ENCODE peak calls at places on chromosome 4, in five cellular contexts. C is breast epithelium; I is NT2/D1; X is stomach; T is CD8-positive, alpha-beta T cell. F is an unnamed sample. For H3K4me1, the result is how much of the 10 kb centered on the place peaks cover.

GRCh38 chr4:75434105-75434504 is 80.1 kb downstream of the RCHY1 start:
- DNase-seq in C (no peak), T (no peak), X (no peak), I (no peak), F (no peak)

GRCh38 chr4:100060765-100061416 is 110.8 kb upstream of the H2AZ1 start:
- DNase-seq in I (no peak), X (no peak), C (no peak), T (no peak), F (no peak)

GRCh38 chr4:123924536-123924935 is 527.9 kb downstream of the SPRY1 start:
- DNase-seq in T (no peak), X (no peak), I (no peak), C (no peak), F (no peak)

GRCh38 chr4:91114386-91114785 is 987.2 kb downstream of the CCSER1 start:
- DNase-seq in X (no peak), C (no peak), I (no peak), T (no peak), F (no peak)

GRCh38 chr4:105978684-105979296 is 83.5 kb downstream of the NPNT start:
- DNase-seq in I (no peak), C (no peak), X (no peak), T (no peak), F (no peak)

GRCh38 chr4:115110191-115111166 is 2.9 kb downstream of the NDST4 start:
- DNase-seq in C (no peak), I (no peak), T (no peak), X (no peak), F (no peak)

GRCh38 chr4:1194028-1194900 is 21.9 kb upstream of the SPON2 start:
- DNase-seq in I (no peak), T (no peak), C (peak), X (peak), F (no peak)

GRCh38 chr4:147060171-147060931 is 114.7 kb upstream of the TTC29 start:
- DNase-seq in X (no peak), I (no peak), C (no peak), T (no peak), F (no peak)

GRCh38 chr4:158461336-158461735 is 60.3 kb upstream of the RXFP1 start:
- DNase-seq in T (no peak), X (no peak), I (no peak), C (no peak), F (no peak)

GRCh38 chr4:152109585-152110509 is 349.0 kb upstream of the GATB start:
- DNase-seq in T (no peak), X (no peak), C (no peak), I (no peak), F (no peak)

GRCh38 chr4:15427126-15427525 is 707 bp upstream of the C1QTNF7 start:
- DNase-seq in I (no peak), X (no peak), T (no peak), C (no peak), F (no peak)

GRCh38 chr4:42638993-42639392 is 17.9 kb downstream of the ATP8A1 start:
- DNase-seq in T (no peak), I (no peak), C (no peak), X (no peak), F (no peak)

GRCh38 chr4:15893967-15894366 is 44.6 kb downstream of the FGFBP1 start:
- DNase-seq in C (no peak), T (no peak), X (no peak), I (no peak), F (no peak)

GRCh38 chr4:86358176-86358701 is 1.6 kb downstream of the MAPK10 start:
- DNase-seq in X (no peak), T (no peak), I (no peak), C (no peak), F (no peak)

GRCh38 chr4:181569553-181569952 is 673.6 kb upstream of the TENM3 start:
- DNase-seq in X (no peak), T (no peak), C (no peak), I (no peak), F (no peak)

GRCh38 chr4:40546506-40546905 is 83.2 kb downstream of the RBM47 start:
- DNase-seq in T (no peak), I (no peak), C (no peak), X (peak), F (no peak)

GRCh38 chr4:77699731-77700210 is 94.2 kb downstream of the CXCL13 start:
- DNase-seq in T (no peak), C (no peak), X (no peak), I (peak), F (no peak)

GRCh38 chr4:3770323-3771166 is 4.4 kb downstream of the ADRA2C start:
- DNase-seq in T (no peak), X (no peak), C (no peak), I (no peak), F (no peak)
- H3K4me1 ChIP-seq in T (under half), X (under half), C (under half), I (under half), F (under half)

GRCh38 chr4:6351246-6352000 is 81.8 kb downstream of the WFS1 start:
- DNase-seq in I (no peak), T (no peak), X (no peak), C (no peak), F (no peak)
- H3K4me1 ChIP-seq in I (under half), T (under half), X (under half), C (under half), F (under half)

GRCh38 chr4:88621763-88622327 is 29.6 kb downstream of the HERC3 start:
- DNase-seq in I (no peak), X (no peak), T (no peak), C (no peak), F (no peak)

GRCh38 chr4:88619973-88620372 is 27.7 kb downstream of the HERC3 start:
- DNase-seq in T (no peak), I (no peak), X (no peak), C (no peak), F (no peak)

GRCh38 chr4:88623097-88623496 is 30.8 kb downstream of the HERC3 start:
- DNase-seq in T (no peak), C (no peak), X (no peak), I (no peak), F (no peak)

GRCh38 chr4:88616275-88616996 is 24.2 kb downstream of the HERC3 start:
- DNase-seq in C (no peak), X (no peak), T (no peak), I (no peak), F (no peak)

GRCh38 chr4:88618782-88619485 is 26.7 kb downstream of the HERC3 start:
- DNase-seq in C (no peak), I (no peak), X (no peak), T (no peak), F (no peak)
- H3K4me1 ChIP-seq in C (under half), I (under half), X (under half), T (under half), F (under half)

GRCh38 chr4:172009461-172009860 is 196.3 kb downstream of the GALNTL6 start:
- DNase-seq in C (no peak), I (no peak), X (no peak), T (no peak), F (no peak)

GRCh38 chr4:172011196-172011595 is 198.0 kb downstream of the GALNTL6 start:
- DNase-seq in C (no peak), X (no peak), T (no peak), I (no peak), F (no peak)

GRCh38 chr4:172007889-172008288 is 194.7 kb downstream of the GALNTL6 start:
- DNase-seq in C (no peak), T (no peak), X (no peak), I (no peak), F (no peak)
- H3K4me1 ChIP-seq in C (under half), T (under half), X (under half), I (under half), F (under half)

GRCh38 chr4:73707918-73708577 is 32.3 kb upstream of the CXCL8 start:
- DNase-seq in T (no peak), I (no peak), X (peak), C (no peak), F (no peak)

GRCh38 chr4:73707269-73707875 is 33.0 kb upstream of the CXCL8 start:
- DNase-seq in X (no peak), C (no peak), T (no peak), I (no peak), F (no peak)

GRCh38 chr4:73705056-73705432 is 35.3 kb upstream of the CXCL8 start:
- DNase-seq in I (no peak), C (no peak), X (no peak), T (no peak), F (no peak)

GRCh38 chr4:73705721-73706120 is 34.6 kb upstream of the CXCL8 start:
- DNase-seq in T (no peak), C (no peak), X (no peak), I (no peak), F (no peak)

GRCh38 chr4:73706811-73707210 is 33.6 kb upstream of the CXCL8 start:
- DNase-seq in I (no peak), T (no peak), C (no peak), X (no peak), F (no peak)
- H3K4me1 ChIP-seq in I (under half), T (under half), C (under half), X (under half), F (under half)

DNA sequence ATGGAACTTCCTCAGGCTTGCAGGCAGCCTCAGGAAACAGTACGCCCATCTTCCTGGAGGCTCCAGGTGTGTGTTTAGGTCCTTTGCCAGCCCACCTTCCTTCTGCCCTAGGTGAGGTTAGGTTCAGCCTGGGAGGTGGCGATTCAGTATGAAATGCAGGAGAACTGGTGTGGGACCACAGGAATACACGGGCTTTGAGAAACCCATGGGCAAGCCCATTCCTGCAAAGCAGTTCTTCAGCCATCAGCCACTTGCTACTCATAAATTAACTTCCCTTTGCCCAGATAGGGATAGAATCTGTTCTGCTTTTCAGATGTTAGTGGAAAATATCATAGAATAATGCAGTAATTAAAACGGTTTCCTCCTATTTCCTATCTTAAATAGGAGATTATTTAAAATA is 32.2 kb downstream of the TBC1D14 start:
- DNase-seq in I (no peak), T (no peak), C (no peak), X (no peak), F (no peak)
- H3K4me1 ChIP-seq in I (under half), T (half or more), C (under half), X (half or more), F (under half)

GRCh38 chr4:113575391-113575790 is 186.1 kb downstream of the CAMK2D start:
- DNase-seq in T (no peak), C (no peak), I (no peak), X (no peak), F (no peak)

GRCh38 chr4:113576947-113577678 is 184.4 kb downstream of the CAMK2D start:
- DNase-seq in X (no peak), C (no peak), T (no peak), I (no peak), F (no peak)

GRCh38 chr4:113574636-113575103 is 186.9 kb downstream of the CAMK2D start:
- DNase-seq in X (no peak), C (no peak), T (no peak), I (no peak), F (no peak)

GRCh38 chr4:113572620-113573019 is 188.9 kb downstream of the CAMK2D start:
- DNase-seq in I (no peak), T (no peak), X (no peak), C (no peak), F (no peak)
- H3K4me1 ChIP-seq in I (under half), T (under half), X (under half), C (under half), F (under half)

GRCh38 chr4:26864904-26865303 is 4.3 kb downstream of the STIM2 start:
- DNase-seq in I (no peak), C (no peak), X (no peak), T (no peak), F (no peak)
- H3K4me1 ChIP-seq in I (under half), C (under half), X (half or more), T (half or more), F (half or more)

DNA sequence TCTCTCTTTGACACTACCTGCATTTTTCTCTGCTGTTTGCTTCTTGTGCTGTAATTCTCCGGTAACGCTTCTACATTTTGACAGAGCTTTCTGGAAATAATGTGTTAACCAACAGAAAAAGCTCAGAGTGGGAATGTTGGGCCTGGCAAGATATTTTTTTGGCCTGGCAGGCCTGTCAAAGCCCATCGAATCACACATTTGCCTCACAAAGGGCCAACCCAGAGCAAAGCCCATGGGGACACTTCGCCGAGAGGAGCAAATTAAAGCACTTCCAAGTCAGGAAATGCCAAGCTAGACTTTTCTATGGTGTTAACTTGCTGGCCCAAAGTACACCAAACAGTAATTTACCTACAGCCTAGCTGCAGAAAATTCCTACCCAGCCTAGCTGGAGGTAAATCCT is 288.5 kb upstream of the LDB2 start:
- DNase-seq in C (no peak), I (no peak), X (no peak), T (no peak), F (no peak)
- H3K4me1 ChIP-seq in C (under half), I (under half), X (under half), T (under half), F (under half)